ENCODE peak calls at places on chromosome 17, in five cellular contexts. G is GM23248; F is tibial nerve; S is naive thymus-derived CD4-positive, alpha-beta T cell; V is A549. X is an unnamed sample.
A peak's percentile ranks its signal among the peaks of the same experiment; 100 is the strongest.

GRCh38 chr17:71975998-71976649 is 144.7 kb upstream of the SOX9 start:
- DNase-seq in S (no peak), V (peak; percentile 85), G (peak; percentile 100), F (peak; percentile 75), X (peak; percentile 95)

GRCh38 chr17:45428050-45428953 is 4.4 kb downstream of the ARHGAP27 start:
- DNase-seq in V (peak; percentile 83), S (peak; percentile 81), F (peak; percentile 49), G (peak; percentile 76), X (no peak)

GRCh38 chr17:63816123-63816522 is 11.1 kb upstream of the PSMC5 start:
- DNase-seq in V (no peak), S (no peak), G (no peak), F (no peak), X (no peak)

GRCh38 chr17:45106582-45106981 is 25.7 kb downstream of the PLCD3 start:
- DNase-seq in V (no peak), F (no peak), S (no peak), G (no peak), X (no peak)

GRCh38 chr17:5931611-5932010 is 138.6 kb upstream of the WSCD1 start:
- DNase-seq in G (no peak), F (no peak), S (no peak), V (no peak), X (no peak)

GRCh38 chr17:7775058-7775457 is 57.5 kb downstream of the DNAH2 start:
- DNase-seq in G (no peak), S (no peak), F (no peak), V (no peak), X (no peak)

GRCh38 chr17:6374271-6374691 is 60.6 kb downstream of the AIPL1 start:
- DNase-seq in G (no peak), V (no peak), S (no peak), F (no peak), X (no peak)

GRCh38 chr17:32912218-32912897 is 15.6 kb upstream of the TMEM98 start:
- DNase-seq in F (no peak), V (peak; percentile 76), G (peak; percentile 93), S (no peak), X (peak; percentile 84)

GRCh38 chr17:33049781-33050414 is 58.3 kb downstream of the SPACA3 start:
- DNase-seq in G (peak; percentile 62), S (no peak), V (peak; percentile 59), F (no peak), X (no peak)

GRCh38 chr17:28613916-28614315 is at the start of gene RSKR:
- DNase-seq in V (no peak), S (no peak), G (peak; percentile 9), F (no peak), X (no peak)

GRCh38 chr17:7403043-7403901 is 625 bp downstream of the TMEM256 start:
- DNase-seq in V (peak; percentile 38), F (peak; percentile 57), S (no peak), G (no peak), X (no peak)

GRCh38 chr17:50359005-50359699 is 13.2 kb downstream of the XYLT2 start:
- DNase-seq in G (no peak), S (no peak), V (no peak), F (no peak), X (no peak)

GRCh38 chr17:75067856-75068255 is 19.9 kb upstream of the SLC16A5 start:
- DNase-seq in S (peak; percentile 54), G (no peak), F (no peak), V (no peak), X (no peak)

GRCh38 chr17:2393184-2393953 is 7.5 kb downstream of the MNT start:
- DNase-seq in G (peak; percentile 95), F (peak; percentile 84), V (peak; percentile 94), S (peak; percentile 93), X (peak; percentile 93)

GRCh38 chr17:34178047-34178446 is 77.0 kb upstream of the CCL2 start:
- DNase-seq in G (peak; percentile 34), F (no peak), V (no peak), S (no peak), X (no peak)

GRCh38 chr17:6548578-6549330 is 7.6 kb downstream of the PITPNM3 start:
- DNase-seq in S (peak; percentile 50), V (no peak), F (no peak), G (no peak), X (no peak)

GRCh38 chr17:27667656-27668487 is 36.9 kb downstream of the LGALS9 start:
- DNase-seq in F (no peak), S (no peak), V (no peak), G (no peak), X (no peak)

GRCh38 chr17:64205804-64206203 is 57.3 kb downstream of the TEX2 start:
- DNase-seq in F (no peak), S (no peak), V (no peak), G (no peak), X (no peak)

GRCh38 chr17:57957120-57957850 is 2.1 kb upstream of the CUEDC1 start:
- DNase-seq in F (no peak), S (no peak), G (no peak), V (no peak), X (peak; percentile 61)

GRCh38 chr17:82645516-82645915 is 2.7 kb downstream of the WDR45B start:
- DNase-seq in G (peak; percentile 35), S (no peak), V (no peak), F (no peak), X (no peak)

GRCh38 chr17:38703742-38704644 is 1.1 kb upstream of the MLLT6 start:
- DNase-seq in S (peak; percentile 56), V (no peak), F (peak; percentile 57), G (peak; percentile 46), X (peak; percentile 14)

GRCh38 chr17:19341211-19341631 is 21.3 kb downstream of the B9D1 start:
- DNase-seq in G (no peak), F (no peak), V (no peak), S (no peak), X (peak; percentile 2)

GRCh38 chr17:39094607-39095308 is 56.7 kb downstream of the PLXDC1 start:
- DNase-seq in F (no peak), V (no peak), S (peak; percentile 62), G (no peak), X (no peak)

GRCh38 chr17:35142467-35142796 is 329 bp upstream of the NLE1 start:
- DNase-seq in F (no peak), G (no peak), S (no peak), V (no peak), X (no peak)

GRCh38 chr17:41957058-41957868 is 9.3 kb upstream of the CNP start:
- DNase-seq in V (no peak), G (no peak), F (no peak), S (no peak), X (no peak)

GRCh38 chr17:70089513-70090148 is 14.6 kb downstream of the KCNJ16 start:
- DNase-seq in V (no peak), G (no peak), F (no peak), S (no peak), X (no peak)

GRCh38 chr17:12438813-12439586 is 226.7 kb upstream of the MYOCD start:
- DNase-seq in V (no peak), F (no peak), G (no peak), S (no peak), X (no peak)

GRCh38 chr17:69144621-69145255 is 3.0 kb upstream of the ABCA6 start:
- DNase-seq in F (no peak), V (no peak), G (no peak), S (no peak), X (no peak)

GRCh38 chr17:35088647-35088910 is 25.1 kb upstream of the RFFL start:
- DNase-seq in G (no peak), S (no peak), F (no peak), V (peak; percentile 64), X (no peak)

GRCh38 chr17:20092292-20092867 is 83.2 kb downstream of the SPECC1 start:
- DNase-seq in G (no peak), F (no peak), S (no peak), V (no peak), X (no peak)

GRCh38 chr17:75487351-75488070 is 27.8 kb downstream of the CASKIN2 start:
- DNase-seq in F (no peak), V (no peak), G (no peak), S (peak; percentile 67), X (no peak)

GRCh38 chr17:49086649-49087048 is 45.9 kb upstream of the B4GALNT2 start:
- DNase-seq in G (no peak), V (no peak), S (no peak), F (no peak), X (no peak)

DNA sequence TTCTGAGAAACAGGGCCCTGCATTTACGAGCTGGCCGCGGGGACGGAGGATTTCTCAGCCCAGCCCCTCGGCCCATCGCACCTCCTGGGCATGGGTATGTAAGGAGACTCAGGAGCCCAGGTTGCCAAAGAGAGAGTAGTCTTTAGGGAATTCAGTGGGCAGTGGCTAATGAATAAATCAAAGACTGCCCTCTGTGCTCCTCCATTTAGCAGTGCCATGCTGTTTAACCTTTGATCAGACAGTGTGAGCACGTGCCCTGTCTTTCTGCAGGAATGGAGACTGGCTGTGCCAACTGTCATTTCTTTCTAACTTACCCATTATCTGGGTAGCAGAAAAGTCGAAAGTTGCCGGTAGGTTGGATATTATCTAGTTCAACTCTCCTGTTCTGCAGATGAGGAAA is 62.4 kb downstream of the CDRT4 start:
- DNase-seq in S (no peak), F (no peak), V (no peak), G (no peak), X (no peak)
- H3K27ac ChIP-seq in S (no peak overlapping the region), F (no peak overlapping the region), V (no peak overlapping the region), G (no peak overlapping the region), X (no peak overlapping the region)

DNA sequence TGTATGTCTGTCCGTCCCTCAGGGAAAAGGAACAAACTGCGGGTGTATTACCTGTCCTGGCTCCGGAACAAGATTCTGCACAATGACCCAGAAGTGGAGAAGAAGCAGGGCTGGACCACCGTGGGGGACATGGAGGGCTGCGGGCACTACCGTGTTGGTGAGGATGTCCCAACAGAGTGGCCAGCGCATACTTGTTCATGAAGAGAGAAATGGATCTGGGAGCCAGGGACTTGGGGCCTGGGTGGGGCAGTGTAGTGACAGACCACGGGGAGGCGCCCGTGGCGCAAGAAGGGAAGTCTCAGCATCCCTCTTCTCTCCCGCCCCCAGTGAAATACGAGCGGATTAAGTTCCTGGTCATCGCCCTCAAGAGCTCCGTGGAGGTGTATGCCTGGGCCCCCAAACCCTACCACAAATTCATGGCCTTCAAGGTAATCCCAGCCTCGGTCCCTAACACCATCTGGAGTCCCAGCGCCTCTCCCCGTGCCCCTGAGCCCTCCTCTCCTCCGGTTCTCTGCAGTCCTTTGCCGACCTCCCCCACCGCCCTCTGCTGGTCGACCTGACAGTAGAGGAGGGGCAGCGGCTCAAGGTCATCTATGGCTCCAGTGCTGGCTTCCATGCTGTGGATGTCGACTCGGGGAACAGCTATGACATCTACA is 3.5 kb upstream of the C17orf107 start:
- DNase-seq in G (no peak), F (no peak), V (no peak), S (no peak), X (no peak)
- H3K27ac ChIP-seq in G (no peak overlapping the region), F (no peak overlapping the region), V (no peak overlapping the region), S (no peak overlapping the region), X (no peak overlapping the region)

GRCh38 chr17:77126519-77126918 is 14.2 kb upstream of the SEC14L1 start:
- DNase-seq in V (peak; percentile 36), F (no peak), G (no peak), S (no peak), X (no peak)
- H3K27ac ChIP-seq in V (peak overlapping the region; percentile 81), F (peak overlapping the region; percentile 55), G (no peak overlapping the region), S (no peak overlapping the region), X (peak overlapping the region; percentile 41)

DNA sequence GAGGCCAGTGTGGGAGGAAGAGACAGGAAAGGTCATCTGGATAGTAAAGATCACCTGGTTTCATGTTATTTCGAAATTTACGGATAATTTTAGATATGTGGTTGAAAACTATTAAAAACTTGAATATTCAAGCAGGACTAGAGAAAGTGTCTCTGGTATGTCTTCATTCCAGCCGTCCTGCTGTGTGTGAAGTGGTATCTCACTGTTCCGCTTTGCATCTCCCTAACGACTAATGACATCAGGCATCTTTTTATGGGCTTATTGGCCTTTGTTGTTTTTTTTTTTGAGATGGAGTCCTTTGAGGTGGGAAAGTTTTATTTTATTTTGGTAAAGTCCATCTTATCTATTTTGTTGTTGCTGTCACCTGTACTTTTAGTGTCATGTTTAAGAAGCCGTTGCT is 214.4 kb upstream of the CHMP6 start:
- DNase-seq in V (no peak), F (no peak), S (no peak), G (no peak), X (no peak)
- H3K27ac ChIP-seq in V (no peak overlapping the region), F (no peak overlapping the region), S (no peak overlapping the region), G (no peak overlapping the region), X (no peak overlapping the region)

X was measured in ascending aorta.